ENCODE peak calls at places on chromosomes 16 and 17, in nine cellular contexts. One of them, this sample, is unnamed.
A peak's percentile ranks its signal among the peaks of the same experiment; 100 is the strongest.

GRCh38 chr17:29565643-29566472 is 979 bp downstream of the ABHD15 start:
- DNase-seq in neuronal stem cell: peak; percentile 20
- DNase-seq in stimulated activated CD4-positive, alpha-beta T cell treated with anti-CD3 and anti-CD28 coated beads, Interleukin-4, amount 100 ng/mL, for 24 hours: peak; percentile 52
- DNase-seq in left ventricle myocardium inferior: no peak
- DNase-seq in ELF-1: peak; percentile 79
- DNase-seq in HEK293T: no peak
- DNase-seq in T follicular helper cell: peak; percentile 22
- DNase-seq in NCI-H2171 treated with DMSO at 0.1 percent for 48 hours: peak; percentile 63
- DNase-seq in retina: peak; percentile 74
- DNase-seq in this sample: no peak

GRCh38 chr17:78240012-78240655 is 8.7 kb downstream of the TMEM235 start:
- DNase-seq in T follicular helper cell: no peak
- DNase-seq in HEK293T: no peak
- DNase-seq in left ventricle myocardium inferior: no peak
- DNase-seq in retina: no peak
- DNase-seq in ELF-1: no peak
- DNase-seq in stimulated activated CD4-positive, alpha-beta T cell treated with anti-CD3 and anti-CD28 coated beads, Interleukin-4, amount 100 ng/mL, for 24 hours: no peak
- DNase-seq in NCI-H2171 treated with DMSO at 0.1 percent for 48 hours: no peak
- DNase-seq in neuronal stem cell: no peak
- DNase-seq in this sample: no peak

GRCh38 chr17:66725956-66726355 is 109.0 kb upstream of the CACNG5 start:
- DNase-seq in NCI-H2171 treated with DMSO at 0.1 percent for 48 hours: no peak
- DNase-seq in retina: no peak
- DNase-seq in stimulated activated CD4-positive, alpha-beta T cell treated with anti-CD3 and anti-CD28 coated beads, Interleukin-4, amount 100 ng/mL, for 24 hours: no peak
- DNase-seq in left ventricle myocardium inferior: no peak
- DNase-seq in ELF-1: no peak
- DNase-seq in HEK293T: no peak
- DNase-seq in neuronal stem cell: no peak
- DNase-seq in T follicular helper cell: no peak
- DNase-seq in this sample: no peak

GRCh38 chr17:82031885-82032627 is 578 bp downstream of the RAC3 start:
- DNase-seq in left ventricle myocardium inferior: no peak
- DNase-seq in neuronal stem cell: no peak
- DNase-seq in HEK293T: peak; percentile 47
- DNase-seq in ELF-1: no peak
- DNase-seq in stimulated activated CD4-positive, alpha-beta T cell treated with anti-CD3 and anti-CD28 coated beads, Interleukin-4, amount 100 ng/mL, for 24 hours: no peak
- DNase-seq in T follicular helper cell: no peak
- DNase-seq in NCI-H2171 treated with DMSO at 0.1 percent for 48 hours: peak; percentile 39
- DNase-seq in retina: no peak
- DNase-seq in this sample: no peak

GRCh38 chr17:66836063-66837005 is 1.4 kb downstream of the CACNG5 start:
- DNase-seq in stimulated activated CD4-positive, alpha-beta T cell treated with anti-CD3 and anti-CD28 coated beads, Interleukin-4, amount 100 ng/mL, for 24 hours: no peak
- DNase-seq in HEK293T: no peak
- DNase-seq in left ventricle myocardium inferior: no peak
- DNase-seq in T follicular helper cell: no peak
- DNase-seq in NCI-H2171 treated with DMSO at 0.1 percent for 48 hours: peak; percentile 14
- DNase-seq in retina: peak; percentile 48
- DNase-seq in neuronal stem cell: no peak
- DNase-seq in ELF-1: no peak
- DNase-seq in this sample: no peak

GRCh38 chr17:78940708-78941107 is 15.5 kb upstream of the TIMP2 start:
- DNase-seq in stimulated activated CD4-positive, alpha-beta T cell treated with anti-CD3 and anti-CD28 coated beads, Interleukin-4, amount 100 ng/mL, for 24 hours: no peak
- DNase-seq in HEK293T: no peak
- DNase-seq in ELF-1: peak; percentile 81
- DNase-seq in neuronal stem cell: no peak
- DNase-seq in NCI-H2171 treated with DMSO at 0.1 percent for 48 hours: no peak
- DNase-seq in retina: no peak
- DNase-seq in T follicular helper cell: no peak
- DNase-seq in left ventricle myocardium inferior: no peak
- DNase-seq in this sample: no peak

GRCh38 chr16:50808929-50809538 is 67.1 kb downstream of the CYLD start:
- DNase-seq in neuronal stem cell: no peak
- DNase-seq in retina: no peak
- DNase-seq in T follicular helper cell: no peak
- DNase-seq in NCI-H2171 treated with DMSO at 0.1 percent for 48 hours: no peak
- DNase-seq in HEK293T: no peak
- DNase-seq in ELF-1: peak; percentile 67
- DNase-seq in left ventricle myocardium inferior: no peak
- DNase-seq in stimulated activated CD4-positive, alpha-beta T cell treated with anti-CD3 and anti-CD28 coated beads, Interleukin-4, amount 100 ng/mL, for 24 hours: no peak
- DNase-seq in this sample: no peak

GRCh38 chr17:43442711-43443110 is 41.1 kb upstream of the DHX8 start:
- DNase-seq in T follicular helper cell: no peak
- DNase-seq in stimulated activated CD4-positive, alpha-beta T cell treated with anti-CD3 and anti-CD28 coated beads, Interleukin-4, amount 100 ng/mL, for 24 hours: no peak
- DNase-seq in retina: no peak
- DNase-seq in ELF-1: no peak
- DNase-seq in left ventricle myocardium inferior: no peak
- DNase-seq in neuronal stem cell: no peak
- DNase-seq in HEK293T: no peak
- DNase-seq in NCI-H2171 treated with DMSO at 0.1 percent for 48 hours: no peak
- DNase-seq in this sample: no peak

GRCh38 chr16:71406316-71406715 is 35.5 kb downstream of the TLE7 start:
- DNase-seq in left ventricle myocardium inferior: no peak
- DNase-seq in HEK293T: no peak
- DNase-seq in ELF-1: no peak
- DNase-seq in NCI-H2171 treated with DMSO at 0.1 percent for 48 hours: no peak
- DNase-seq in T follicular helper cell: no peak
- DNase-seq in retina: no peak
- DNase-seq in stimulated activated CD4-positive, alpha-beta T cell treated with anti-CD3 and anti-CD28 coated beads, Interleukin-4, amount 100 ng/mL, for 24 hours: no peak
- DNase-seq in neuronal stem cell: no peak
- DNase-seq in this sample: no peak

GRCh38 chr16:46961373-46962353 is 11.8 kb downstream of the DNAJA2 start:
- DNase-seq in retina: no peak
- DNase-seq in left ventricle myocardium inferior: no peak
- DNase-seq in HEK293T: no peak
- DNase-seq in stimulated activated CD4-positive, alpha-beta T cell treated with anti-CD3 and anti-CD28 coated beads, Interleukin-4, amount 100 ng/mL, for 24 hours: peak; percentile 46
- DNase-seq in neuronal stem cell: no peak
- DNase-seq in NCI-H2171 treated with DMSO at 0.1 percent for 48 hours: no peak
- DNase-seq in ELF-1: no peak
- DNase-seq in T follicular helper cell: no peak
- DNase-seq in this sample: no peak

GRCh38 chr16:11497851-11498289 is 88.8 kb downstream of the LITAF start:
- DNase-seq in ELF-1: peak; percentile 74
- DNase-seq in left ventricle myocardium inferior: no peak
- DNase-seq in neuronal stem cell: no peak
- DNase-seq in NCI-H2171 treated with DMSO at 0.1 percent for 48 hours: peak; percentile 80
- DNase-seq in retina: no peak
- DNase-seq in HEK293T: no peak
- DNase-seq in stimulated activated CD4-positive, alpha-beta T cell treated with anti-CD3 and anti-CD28 coated beads, Interleukin-4, amount 100 ng/mL, for 24 hours: no peak
- DNase-seq in T follicular helper cell: no peak
- DNase-seq in this sample: no peak

GRCh38 chr16:82726306-82726705 is 99.5 kb downstream of the CDH13 start:
- DNase-seq in ELF-1: no peak
- DNase-seq in retina: no peak
- DNase-seq in NCI-H2171 treated with DMSO at 0.1 percent for 48 hours: no peak
- DNase-seq in stimulated activated CD4-positive, alpha-beta T cell treated with anti-CD3 and anti-CD28 coated beads, Interleukin-4, amount 100 ng/mL, for 24 hours: no peak
- DNase-seq in T follicular helper cell: no peak
- DNase-seq in HEK293T: no peak
- DNase-seq in left ventricle myocardium inferior: no peak
- DNase-seq in neuronal stem cell: no peak
- DNase-seq in this sample: no peak

GRCh38 chr16:25031132-25031440 is 15.9 kb upstream of the ARHGAP17 start:
- DNase-seq in NCI-H2171 treated with DMSO at 0.1 percent for 48 hours: no peak
- DNase-seq in ELF-1: no peak
- DNase-seq in neuronal stem cell: no peak
- DNase-seq in stimulated activated CD4-positive, alpha-beta T cell treated with anti-CD3 and anti-CD28 coated beads, Interleukin-4, amount 100 ng/mL, for 24 hours: no peak
- DNase-seq in T follicular helper cell: no peak
- DNase-seq in HEK293T: no peak
- DNase-seq in retina: no peak
- DNase-seq in left ventricle myocardium inferior: no peak
- DNase-seq in this sample: no peak

This sample was measured in esophagus squamous epithelium.